ENCODE peak calls at places on chromosomes 7 and 10, in six cellular contexts. One of them, this sample, is unnamed.

GRCh38 chr7:7099584-7100014 is 82.7 kb upstream of the C1GALT1 start:
- DNase-seq in psoas muscle: peak; percentile 60
- DNase-seq in progenitor cell of endocrine pancreas: peak; percentile 32
- DNase-seq in AG09309: peak; percentile 79
- DNase-seq in foreskin fibroblast: peak; percentile 89
- DNase-seq in ovary: peak; percentile 66
- DNase-seq in this sample: no peak

GRCh38 chr7:25716421-25716820 is 435.6 kb upstream of the NFE2L3 start:
- DNase-seq in psoas muscle: no peak
- DNase-seq in progenitor cell of endocrine pancreas: no peak
- DNase-seq in AG09309: no peak
- DNase-seq in foreskin fibroblast: no peak
- DNase-seq in ovary: no peak
- DNase-seq in this sample: no peak

GRCh38 chr7:102439963-102440795 is 6.8 kb downstream of the ORAI2 start:
- DNase-seq in psoas muscle: peak; percentile 85
- DNase-seq in progenitor cell of endocrine pancreas: no peak
- DNase-seq in AG09309: no peak
- DNase-seq in foreskin fibroblast: peak; percentile 66
- DNase-seq in ovary: no peak
- DNase-seq in this sample: no peak

GRCh38 chr7:132029369-132030160 is 473.1 kb upstream of the PODXL start:
- DNase-seq in psoas muscle: no peak
- DNase-seq in progenitor cell of endocrine pancreas: no peak
- DNase-seq in AG09309: no peak
- DNase-seq in foreskin fibroblast: no peak
- DNase-seq in ovary: no peak
- DNase-seq in this sample: no peak

GRCh38 chr7:32532716-32533115 is 37.4 kb downstream of the AVL9 start:
- DNase-seq in psoas muscle: no peak
- DNase-seq in progenitor cell of endocrine pancreas: no peak
- DNase-seq in AG09309: no peak
- DNase-seq in foreskin fibroblast: no peak
- DNase-seq in ovary: no peak
- DNase-seq in this sample: no peak

GRCh38 chr7:108062250-108063014 is 59.5 kb upstream of the LAMB1 start:
- DNase-seq in psoas muscle: no peak
- DNase-seq in progenitor cell of endocrine pancreas: no peak
- DNase-seq in AG09309: no peak
- DNase-seq in foreskin fibroblast: no peak
- DNase-seq in ovary: no peak
- DNase-seq in this sample: no peak

GRCh38 chr10:30821994-30822692 is 192.6 kb upstream of the LYZL2 start:
- DNase-seq in psoas muscle: no peak
- DNase-seq in progenitor cell of endocrine pancreas: no peak
- DNase-seq in AG09309: no peak
- DNase-seq in foreskin fibroblast: peak; percentile 48
- DNase-seq in ovary: no peak
- DNase-seq in this sample: no peak

GRCh38 chr7:4073750-4074149 is 608.3 kb upstream of the FOXK1 start:
- DNase-seq in psoas muscle: no peak
- DNase-seq in progenitor cell of endocrine pancreas: no peak
- DNase-seq in AG09309: no peak
- DNase-seq in foreskin fibroblast: no peak
- DNase-seq in ovary: no peak
- DNase-seq in this sample: no peak

GRCh38 chr7:42445691-42446090 is 208.7 kb upstream of the GLI3 start:
- DNase-seq in psoas muscle: no peak
- DNase-seq in progenitor cell of endocrine pancreas: no peak
- DNase-seq in AG09309: no peak
- DNase-seq in foreskin fibroblast: no peak
- DNase-seq in ovary: no peak
- DNase-seq in this sample: no peak

GRCh38 chr7:27921081-27921836 is 181.3 kb downstream of the TAX1BP1 start:
- DNase-seq in psoas muscle: no peak
- DNase-seq in progenitor cell of endocrine pancreas: no peak
- DNase-seq in AG09309: peak; percentile 94
- DNase-seq in foreskin fibroblast: peak; percentile 81
- DNase-seq in ovary: peak; percentile 25
- DNase-seq in this sample: peak; percentile 53

GRCh38 chr7:81574723-81575326 is 195.0 kb downstream of the HGF start:
- DNase-seq in psoas muscle: no peak
- DNase-seq in progenitor cell of endocrine pancreas: no peak
- DNase-seq in AG09309: no peak
- DNase-seq in foreskin fibroblast: no peak
- DNase-seq in ovary: no peak
- DNase-seq in this sample: no peak

GRCh38 chr7:128792471-128793183 is 859 bp downstream of the CCDC136 start:
- DNase-seq in psoas muscle: no peak
- DNase-seq in progenitor cell of endocrine pancreas: no peak
- DNase-seq in AG09309: no peak
- DNase-seq in foreskin fibroblast: no peak
- DNase-seq in ovary: no peak
- DNase-seq in this sample: peak; percentile 12

GRCh38 chr7:5514440-5515035 is 90.9 kb upstream of the TNRC18 start:
- DNase-seq in psoas muscle: no peak
- DNase-seq in progenitor cell of endocrine pancreas: no peak
- DNase-seq in AG09309: no peak
- DNase-seq in foreskin fibroblast: no peak
- DNase-seq in ovary: no peak
- DNase-seq in this sample: no peak

GRCh38 chr10:95487994-95488393 is 73.2 kb downstream of the SORBS1 start:
- DNase-seq in psoas muscle: no peak
- DNase-seq in progenitor cell of endocrine pancreas: no peak
- DNase-seq in AG09309: no peak
- DNase-seq in foreskin fibroblast: no peak
- DNase-seq in ovary: no peak
- DNase-seq in this sample: no peak

GRCh38 chr7:37208528-37208927 is 240.1 kb downstream of the ELMO1 start:
- DNase-seq in psoas muscle: peak; percentile 60
- DNase-seq in progenitor cell of endocrine pancreas: no peak
- DNase-seq in AG09309: peak; percentile 63
- DNase-seq in foreskin fibroblast: peak; percentile 20
- DNase-seq in ovary: peak; percentile 61
- DNase-seq in this sample: peak; percentile 9

GRCh38 chr10:89867964-89868363 is 166.6 kb downstream of the KIF20B start:
- DNase-seq in psoas muscle: no peak
- DNase-seq in progenitor cell of endocrine pancreas: no peak
- DNase-seq in AG09309: no peak
- DNase-seq in foreskin fibroblast: no peak
- DNase-seq in ovary: no peak
- DNase-seq in this sample: no peak

GRCh38 chr7:142130282-142130681 is 18.8 kb downstream of the MGAM2 start:
- DNase-seq in psoas muscle: no peak
- DNase-seq in progenitor cell of endocrine pancreas: no peak
- DNase-seq in AG09309: no peak
- DNase-seq in foreskin fibroblast: no peak
- DNase-seq in ovary: no peak
- DNase-seq in this sample: no peak

GRCh38 chr10:129766611-129767550 is 197.2 kb downstream of the EBF3 start:
- DNase-seq in psoas muscle: no peak
- DNase-seq in progenitor cell of endocrine pancreas: peak; percentile 7
- DNase-seq in AG09309: no peak
- DNase-seq in foreskin fibroblast: no peak
- DNase-seq in ovary: no peak
- DNase-seq in this sample: no peak

GRCh38 chr7:143429770-143430698 is 13.2 kb upstream of the TAS2R60 start:
- DNase-seq in psoas muscle: no peak
- DNase-seq in progenitor cell of endocrine pancreas: no peak
- DNase-seq in AG09309: no peak
- DNase-seq in foreskin fibroblast: no peak
- DNase-seq in ovary: no peak
- DNase-seq in this sample: no peak

GRCh38 chr10:23294638-23295247 is 49.9 kb downstream of the C10orf67 start:
- DNase-seq in psoas muscle: no peak
- DNase-seq in progenitor cell of endocrine pancreas: no peak
- DNase-seq in AG09309: no peak
- DNase-seq in foreskin fibroblast: no peak
- DNase-seq in ovary: no peak
- DNase-seq in this sample: no peak

GRCh38 chr10:29840516-29841276 is 205.9 kb upstream of the SVIL start:
- DNase-seq in psoas muscle: no peak
- DNase-seq in progenitor cell of endocrine pancreas: no peak
- DNase-seq in AG09309: no peak
- DNase-seq in foreskin fibroblast: no peak
- DNase-seq in ovary: no peak
- DNase-seq in this sample: no peak

GRCh38 chr7:97733276-97734206 is 1.7 kb downstream of the TAC1 start:
- DNase-seq in psoas muscle: no peak
- DNase-seq in progenitor cell of endocrine pancreas: no peak
- DNase-seq in AG09309: no peak
- DNase-seq in foreskin fibroblast: no peak
- DNase-seq in ovary: no peak
- DNase-seq in this sample: peak; percentile 6

GRCh38 chr10:100656479-100656878 is 88.9 kb upstream of the PAX2 start:
- DNase-seq in psoas muscle: no peak
- DNase-seq in progenitor cell of endocrine pancreas: no peak
- DNase-seq in AG09309: no peak
- DNase-seq in foreskin fibroblast: no peak
- DNase-seq in ovary: no peak
- DNase-seq in this sample: peak; percentile 26

GRCh38 chr7:55961994-55962393 is 2.4 kb upstream of the NIPSNAP2 start:
- DNase-seq in psoas muscle: no peak
- DNase-seq in progenitor cell of endocrine pancreas: no peak
- DNase-seq in AG09309: no peak
- DNase-seq in foreskin fibroblast: no peak
- DNase-seq in ovary: no peak
- DNase-seq in this sample: no peak

GRCh38 chr7:126805351-126805750 is 447.4 kb downstream of the GRM8 start:
- DNase-seq in psoas muscle: no peak
- DNase-seq in progenitor cell of endocrine pancreas: no peak
- DNase-seq in AG09309: no peak
- DNase-seq in foreskin fibroblast: no peak
- DNase-seq in ovary: no peak
- DNase-seq in this sample: no peak

GRCh38 chr7:41590951-41591350 is 111.9 kb downstream of the INHBA start:
- DNase-seq in psoas muscle: no peak
- DNase-seq in progenitor cell of endocrine pancreas: no peak
- DNase-seq in AG09309: no peak
- DNase-seq in foreskin fibroblast: no peak
- DNase-seq in ovary: no peak
- DNase-seq in this sample: no peak

GRCh38 chr7:47799529-47799928 is 148.7 kb downstream of the PKD1L1 start:
- DNase-seq in psoas muscle: no peak
- DNase-seq in progenitor cell of endocrine pancreas: no peak
- DNase-seq in AG09309: no peak
- DNase-seq in foreskin fibroblast: no peak
- DNase-seq in ovary: no peak
- DNase-seq in this sample: no peak

GRCh38 chr10:7622969-7623368 is 43.8 kb downstream of the ITIH5 start:
- DNase-seq in psoas muscle: no peak
- DNase-seq in progenitor cell of endocrine pancreas: no peak
- DNase-seq in AG09309: no peak
- DNase-seq in foreskin fibroblast: no peak
- DNase-seq in ovary: no peak
- DNase-seq in this sample: peak; percentile 35
- TF ChIP-seq CTCF in psoas muscle: no peak
- TF ChIP-seq CTCF in progenitor cell of endocrine pancreas: peak; percentile 30
- TF ChIP-seq CTCF in AG09309: no peak
- TF ChIP-seq CTCF in foreskin fibroblast: no peak
- TF ChIP-seq CTCF in ovary: no peak
- TF ChIP-seq CTCF in this sample: peak; percentile 26

DNA sequence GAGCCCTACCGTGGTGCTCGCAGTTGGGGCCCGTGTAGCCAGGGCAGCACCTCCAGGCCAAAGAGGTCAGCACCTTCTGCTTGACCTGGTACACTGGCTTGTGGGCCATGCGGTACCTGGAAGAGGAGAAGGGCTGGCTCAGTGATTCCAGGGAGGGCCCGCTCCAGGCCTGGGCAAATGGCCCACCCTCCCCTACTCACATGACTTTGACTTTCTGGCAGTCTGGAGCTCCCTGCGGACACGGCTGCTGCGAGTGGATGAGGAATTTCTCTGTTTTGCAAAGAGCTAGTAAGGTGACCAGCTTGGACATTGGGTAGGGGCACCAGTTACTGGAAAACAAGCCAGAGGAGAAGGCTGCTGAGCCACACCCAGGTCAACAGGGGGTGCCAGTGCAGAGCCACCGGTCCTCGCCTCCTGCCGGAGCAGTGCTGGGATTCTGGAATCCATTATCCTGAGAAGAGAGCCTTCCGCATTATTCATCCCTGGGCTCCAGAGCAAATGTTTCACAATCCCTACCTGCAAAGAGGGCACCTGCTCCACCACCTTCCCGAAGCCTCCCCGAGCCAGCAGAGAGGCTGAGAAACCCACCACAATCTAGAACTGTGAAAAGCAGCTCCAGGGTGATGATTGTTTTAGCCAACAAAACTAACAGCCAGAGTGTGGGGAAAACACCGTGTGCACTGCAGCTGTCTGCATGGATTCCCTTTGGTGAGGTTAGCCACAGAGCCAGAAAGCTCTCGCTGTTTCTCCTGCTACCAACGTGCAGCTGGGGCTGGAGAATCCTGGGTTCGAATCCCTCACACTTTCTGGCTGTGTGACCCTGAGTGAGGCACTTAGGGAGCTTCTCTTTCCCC is 11.8 kb downstream of the MMRN2 start:
- DNase-seq in psoas muscle: peak; percentile 37
- DNase-seq in progenitor cell of endocrine pancreas: no peak
- DNase-seq in AG09309: no peak
- DNase-seq in foreskin fibroblast: peak; percentile 43
- DNase-seq in ovary: peak; percentile 56
- DNase-seq in this sample: no peak
- TF ChIP-seq CTCF in psoas muscle: no peak
- TF ChIP-seq CTCF in progenitor cell of endocrine pancreas: peak; percentile 56
- TF ChIP-seq CTCF in AG09309: peak; percentile 38
- TF ChIP-seq CTCF in foreskin fibroblast: peak; percentile 31
- TF ChIP-seq CTCF in ovary: no peak
- TF ChIP-seq CTCF in this sample: no peak

GRCh38 chr10:104638861-104639594 is 2.1 kb upstream of the SORCS3 start:
- DNase-seq in psoas muscle: no peak
- DNase-seq in progenitor cell of endocrine pancreas: peak; percentile 51
- DNase-seq in AG09309: no peak
- DNase-seq in foreskin fibroblast: no peak
- DNase-seq in ovary: no peak
- DNase-seq in this sample: no peak
- TF ChIP-seq CTCF in psoas muscle: no peak
- TF ChIP-seq CTCF in progenitor cell of endocrine pancreas: peak; percentile 82
- TF ChIP-seq CTCF in AG09309: peak; percentile 42
- TF ChIP-seq CTCF in foreskin fibroblast: peak; percentile 22
- TF ChIP-seq CTCF in ovary: no peak
- TF ChIP-seq CTCF in this sample: peak; percentile 58

DNA sequence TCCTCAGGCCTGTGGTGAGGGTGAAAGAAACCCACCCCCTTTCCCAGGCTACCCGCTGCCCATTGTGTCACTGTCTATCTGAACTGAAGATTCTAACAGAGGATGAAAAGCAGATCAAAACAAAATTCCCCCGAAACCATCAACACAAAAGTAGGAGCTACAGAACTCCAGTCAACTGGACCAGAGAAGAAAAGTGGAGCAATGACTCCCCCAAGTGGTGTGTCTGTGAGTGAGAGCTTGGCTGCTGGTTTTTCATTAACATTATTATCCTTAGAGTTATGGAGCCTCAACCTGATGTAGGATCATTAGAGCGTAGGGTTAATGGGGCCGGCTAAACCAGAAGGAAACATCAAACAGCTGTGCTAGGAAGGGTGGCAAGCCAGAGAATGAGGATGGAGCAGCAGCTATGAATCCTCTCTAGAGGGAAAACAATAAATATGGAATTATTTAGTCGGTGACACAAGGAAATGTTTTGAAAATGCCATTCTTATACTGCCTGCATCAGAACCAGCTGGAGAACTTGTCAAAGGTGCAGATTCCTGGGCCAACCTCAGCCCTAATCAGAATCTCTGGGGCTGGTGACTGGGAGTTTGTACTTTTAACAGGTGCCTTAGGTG is 38.3 kb downstream of the AKR1B1 start:
- DNase-seq in psoas muscle: no peak
- DNase-seq in progenitor cell of endocrine pancreas: peak; percentile 27
- DNase-seq in AG09309: peak; percentile 39
- DNase-seq in foreskin fibroblast: peak; percentile 56
- DNase-seq in ovary: no peak
- DNase-seq in this sample: peak; percentile 17
- TF ChIP-seq CTCF in psoas muscle: peak; percentile 40
- TF ChIP-seq CTCF in progenitor cell of endocrine pancreas: peak; percentile 77
- TF ChIP-seq CTCF in AG09309: peak; percentile 78
- TF ChIP-seq CTCF in foreskin fibroblast: peak; percentile 64
- TF ChIP-seq CTCF in ovary: no peak
- TF ChIP-seq CTCF in this sample: no peak

This sample was measured in activated CD8-positive, alpha-beta T cell treated with anti-CD3 and anti-CD28 coated beads for 36 hours.